ENCODE peak calls at places on chromosomes 12 and 14, in six cellular contexts. E is left ventricle myocardium inferior; Q is upper lobe of right lung; X is right lobe of liver; N is left lung; A is CD8-positive, alpha-beta memory T cell. U is an unnamed sample.

GRCh38 chr14:20836668-20837338 is 34.2 kb upstream of the RNASE1 start:
- DNase-seq in Q (no peak), A (no peak), E (no peak), X (no peak), N (no peak), U (no peak)

GRCh38 chr14:101195309-101195724 is 291.8 kb upstream of the RTL1 start:
- DNase-seq in Q (peak; percentile 55), E (no peak), N (no peak), X (no peak), A (no peak), U (no peak)

GRCh38 chr12:12975322-12976077 is 23.5 kb upstream of the GPRC5D start:
- DNase-seq in E (no peak), A (no peak), N (no peak), Q (no peak), X (no peak), U (no peak)

GRCh38 chr14:74618078-74618952 is 6.3 kb upstream of the LTBP2 start:
- DNase-seq in E (no peak), X (peak; percentile 71), A (peak; percentile 71), N (peak; percentile 58), Q (no peak), U (peak; percentile 17)

GRCh38 chr14:83470466-83470865 is 1936.8 kb upstream of the SEL1L start:
- DNase-seq in E (no peak), Q (no peak), N (no peak), A (no peak), X (no peak), U (no peak)

GRCh38 chr12:131511391-131511802 is 199.5 kb upstream of the SFSWAP start:
- DNase-seq in X (no peak), Q (no peak), A (peak; percentile 14), E (no peak), N (no peak), U (no peak)

GRCh38 chr12:104281636-104282035 is 21.9 kb upstream of the EID3 start:
- DNase-seq in Q (no peak), A (no peak), N (no peak), E (no peak), X (no peak), U (no peak)

GRCh38 chr14:39430762-39431415 is 1.3 kb downstream of the FBXO33 start:
- DNase-seq in E (no peak), A (no peak), Q (no peak), X (peak; percentile 29), N (no peak), U (no peak)

GRCh38 chr12:64457036-64457435 is 5.1 kb downstream of the TBK1 start:
- DNase-seq in E (no peak), N (no peak), A (no peak), Q (no peak), X (no peak), U (no peak)

GRCh38 chr12:48998497-48999353 is 450 bp downstream of the DDN start:
- DNase-seq in X (peak; percentile 33), E (no peak), A (no peak), N (no peak), Q (no peak), U (no peak)

DNA sequence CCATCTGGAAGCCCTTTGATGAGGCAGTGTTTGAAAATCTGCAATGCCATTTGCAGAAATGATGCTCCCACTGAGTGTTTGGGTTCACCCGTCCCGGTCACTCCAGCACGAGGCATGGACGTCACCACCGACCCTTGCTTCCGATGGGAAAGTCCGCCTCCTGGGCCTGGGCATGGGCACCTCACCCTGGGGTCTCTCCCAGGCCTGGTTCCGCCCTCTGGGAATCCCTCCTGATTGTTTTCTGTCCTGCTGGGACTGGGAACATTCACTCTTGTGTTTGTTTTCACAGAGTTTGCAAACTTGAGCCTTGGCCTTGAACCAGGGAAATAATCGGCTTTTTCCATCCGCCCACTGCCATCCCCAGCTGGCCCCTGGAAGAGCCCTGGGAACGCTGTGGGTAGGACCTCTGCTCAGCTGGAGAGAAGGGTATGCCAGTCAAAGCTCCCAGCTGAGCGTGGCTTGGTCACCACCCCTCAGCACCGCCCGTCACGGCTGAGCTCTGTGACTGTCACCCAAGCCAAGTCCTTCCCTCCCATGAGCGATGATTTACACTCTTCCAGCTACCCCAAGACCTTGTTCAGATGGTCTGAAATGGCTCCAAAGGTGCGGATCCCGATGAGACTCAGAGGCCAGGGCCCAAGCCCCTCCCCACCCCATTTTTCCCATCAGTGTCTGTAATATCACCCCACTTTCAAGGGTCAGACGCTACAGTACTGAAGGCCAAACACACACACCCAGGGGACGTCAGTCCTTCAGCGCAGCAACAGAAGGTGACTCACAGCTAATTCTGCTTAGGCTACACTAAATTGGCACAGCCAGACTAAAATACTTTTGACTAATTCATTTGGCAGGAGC is 34.1 kb upstream of the FZD10 start:
- DNase-seq in A (no peak), X (no peak), Q (no peak), N (no peak), E (no peak), U (no peak)
- H3K9me3 ChIP-seq in A (no peaks in the 10 kb centered on the region), X (no peaks in the 10 kb centered on the region), Q (no peaks in the 10 kb centered on the region), N (peaks cover 6% of the 10 kb centered on the region), E (peaks cover 9% of the 10 kb centered on the region), U (no peaks in the 10 kb centered on the region)

GRCh38 chr12:111197545-111197944 is 171.3 kb downstream of the PHETA1 start:
- DNase-seq in X (no peak), N (no peak), A (no peak), Q (no peak), E (no peak), U (no peak)
- H3K9me3 ChIP-seq in X (no peaks in the 10 kb centered on the region), N (no peaks in the 10 kb centered on the region), A (no peaks in the 10 kb centered on the region), Q (no peaks in the 10 kb centered on the region), E (no peaks in the 10 kb centered on the region), U (no peaks in the 10 kb centered on the region)

GRCh38 chr12:132946507-132946820 is 9.6 kb downstream of the ZNF605 start:
- DNase-seq in A (no peak), E (no peak), N (no peak), X (no peak), Q (no peak), U (no peak)
- H3K9me3 ChIP-seq in A (peaks cover 4% of the 10 kb centered on the region), E (peaks cover 99% of the 10 kb centered on the region), N (peaks cover 97% of the 10 kb centered on the region), X (peaks cover 15% of the 10 kb centered on the region), Q (peaks cover 64% of the 10 kb centered on the region), U (peaks cover 5% of the 10 kb centered on the region)

DNA sequence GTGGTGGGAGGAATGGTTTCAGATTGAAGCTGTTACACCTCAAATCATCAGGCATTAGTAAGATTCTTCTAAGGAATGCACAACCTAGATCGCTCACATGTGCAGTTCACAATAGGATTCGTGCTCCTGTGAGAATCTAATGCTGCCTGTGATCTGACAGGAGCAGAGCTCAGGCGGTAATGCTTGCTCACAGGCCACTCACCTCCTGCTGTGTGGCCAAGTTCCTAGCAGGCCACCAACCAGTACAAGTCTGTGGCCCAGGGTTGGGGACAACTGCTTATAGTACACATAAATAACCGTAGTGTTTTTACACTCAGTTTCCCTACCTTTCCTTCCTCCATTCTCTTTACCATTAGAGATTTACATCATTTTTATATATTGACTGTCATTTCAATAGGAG is 121.4 kb downstream of the SLCO1B3 start:
- DNase-seq in X (no peak), A (no peak), N (no peak), Q (no peak), E (no peak), U (no peak)
- H3K9me3 ChIP-seq in X (no peaks in the 10 kb centered on the region), A (no peaks in the 10 kb centered on the region), N (peaks cover 17% of the 10 kb centered on the region), Q (no peaks in the 10 kb centered on the region), E (peaks cover 7% of the 10 kb centered on the region), U (no peaks in the 10 kb centered on the region)

GRCh38 chr12:34304001-34304400 is 281.7 kb downstream of the ALG10 start:
- DNase-seq in E (no peak), Q (no peak), X (no peak), A (no peak), N (no peak), U (no peak)
- H3K9me3 ChIP-seq in E (peaks cover 38% of the 10 kb centered on the region), Q (no peaks in the 10 kb centered on the region), X (no peaks in the 10 kb centered on the region), A (no peaks in the 10 kb centered on the region), N (peaks cover 100% of the 10 kb centered on the region), U (no peaks in the 10 kb centered on the region)

DNA sequence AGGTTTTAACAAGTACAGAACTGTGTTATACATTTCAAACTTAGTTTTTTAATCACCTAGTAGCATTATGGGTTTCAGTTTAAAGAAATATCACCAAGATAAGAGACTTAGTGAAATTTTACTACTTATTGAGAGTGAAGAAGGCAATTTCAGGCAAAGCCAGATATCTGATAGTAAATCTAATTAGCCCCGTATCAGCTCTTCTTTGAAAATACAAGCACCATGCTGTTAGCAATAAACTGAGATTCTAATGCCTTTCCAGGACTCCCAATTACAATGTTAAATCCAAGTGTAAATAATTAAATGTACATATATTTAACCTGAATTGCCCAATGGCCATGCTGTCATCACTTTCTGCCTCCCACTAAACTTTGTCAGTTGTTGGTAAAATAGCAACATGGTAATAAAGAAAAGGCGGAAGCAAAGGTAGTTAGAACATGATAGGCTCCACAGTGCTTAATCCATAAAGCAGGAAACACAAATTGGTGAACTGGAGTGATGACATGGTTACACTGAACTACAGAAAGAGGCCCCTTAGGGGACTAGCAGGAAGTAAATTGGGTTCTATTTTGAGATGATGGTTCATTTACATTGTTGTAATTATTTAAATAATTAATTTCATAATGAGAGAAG is 646.1 kb downstream of the C12orf50 start:
- DNase-seq in N (no peak), X (no peak), A (no peak), E (no peak), Q (no peak), U (no peak)
- H3K9me3 ChIP-seq in N (no peaks in the 10 kb centered on the region), X (no peaks in the 10 kb centered on the region), A (no peaks in the 10 kb centered on the region), E (no peaks in the 10 kb centered on the region), Q (no peaks in the 10 kb centered on the region), U (no peaks in the 10 kb centered on the region)

GRCh38 chr14:104331871-104332605 is 193.7 kb downstream of the KIF26A start:
- DNase-seq in Q (no peak), A (no peak), E (no peak), X (no peak), N (no peak), U (no peak)
- H3K9me3 ChIP-seq in Q (peaks cover 8% of the 10 kb centered on the region), A (no peaks in the 10 kb centered on the region), E (peaks cover 35% of the 10 kb centered on the region), X (no peaks in the 10 kb centered on the region), N (peaks cover 21% of the 10 kb centered on the region), U (no peaks in the 10 kb centered on the region)

U was measured in T-helper 17 cell.